ENCODE peak calls at places on chromosome 9, in seven cellular contexts. One of them, this sample, is unnamed.

GRCh38 chr9:95459218-95459617 is 57.6 kb downstream of the PTCH1 start:
- DNase-seq in mesendoderm: peak
- DNase-seq in mesenchymal stem cell: peak
- DNase-seq in IMR-90: no peak
- DNase-seq in H9: no peak
- DNase-seq in H1: no peak
- DNase-seq in trophoblast cell: no peak
- DNase-seq in this sample: no peak

GRCh38 chr9:72883867-72884266 is 69.0 kb downstream of the ALDH1A1 start:
- DNase-seq in H1: no peak
- DNase-seq in mesenchymal stem cell: no peak
- DNase-seq in trophoblast cell: no peak
- DNase-seq in mesendoderm: no peak
- DNase-seq in H9: no peak
- DNase-seq in IMR-90: no peak
- DNase-seq in this sample: no peak

GRCh38 chr9:133004091-133005072 is 25.9 kb downstream of the GFI1B start:
- DNase-seq in IMR-90: no peak
- DNase-seq in mesenchymal stem cell: no peak
- DNase-seq in H1: no peak
- DNase-seq in trophoblast cell: no peak
- DNase-seq in mesendoderm: peak
- DNase-seq in H9: no peak
- DNase-seq in this sample: no peak

GRCh38 chr9:132857601-132858342 is 20.3 kb downstream of the AK8 start:
- DNase-seq in mesendoderm: no peak
- DNase-seq in trophoblast cell: no peak
- DNase-seq in H1: peak
- DNase-seq in IMR-90: peak
- DNase-seq in H9: peak
- DNase-seq in mesenchymal stem cell: no peak
- DNase-seq in this sample: no peak

GRCh38 chr9:84174486-84174885 is 166.1 kb downstream of the SLC28A3 start:
- DNase-seq in H9: no peak
- DNase-seq in trophoblast cell: no peak
- DNase-seq in mesenchymal stem cell: no peak
- DNase-seq in H1: no peak
- DNase-seq in mesendoderm: no peak
- DNase-seq in IMR-90: no peak
- DNase-seq in this sample: no peak

GRCh38 chr9:120855827-120856636 is 13.3 kb upstream of the PSMD5 start:
- DNase-seq in trophoblast cell: no peak
- DNase-seq in mesenchymal stem cell: no peak
- DNase-seq in H9: no peak
- DNase-seq in IMR-90: no peak
- DNase-seq in mesendoderm: no peak
- DNase-seq in H1: no peak
- DNase-seq in this sample: no peak

GRCh38 chr9:124502711-124503702 is 4.2 kb downstream of the NR5A1 start:
- DNase-seq in mesendoderm: peak
- DNase-seq in IMR-90: no peak
- DNase-seq in H9: peak
- DNase-seq in mesenchymal stem cell: no peak
- DNase-seq in trophoblast cell: no peak
- DNase-seq in H1: peak
- DNase-seq in this sample: no peak

GRCh38 chr9:109329274-109330258 is 8.7 kb upstream of the EPB41L4B start:
- DNase-seq in trophoblast cell: no peak
- DNase-seq in mesenchymal stem cell: no peak
- DNase-seq in mesendoderm: peak
- DNase-seq in IMR-90: peak
- DNase-seq in H9: peak
- DNase-seq in H1: no peak
- DNase-seq in this sample: no peak

GRCh38 chr9:138008081-138008841 is 130.7 kb downstream of the CACNA1B start:
- DNase-seq in IMR-90: no peak
- DNase-seq in trophoblast cell: no peak
- DNase-seq in H9: no peak
- DNase-seq in mesendoderm: no peak
- DNase-seq in H1: no peak
- DNase-seq in mesenchymal stem cell: no peak
- DNase-seq in this sample: no peak

GRCh38 chr9:112041536-112042243 is 133.4 kb downstream of the SUSD1 start:
- DNase-seq in IMR-90: peak
- DNase-seq in mesenchymal stem cell: peak
- DNase-seq in mesendoderm: peak
- DNase-seq in H1: peak
- DNase-seq in H9: peak
- DNase-seq in trophoblast cell: peak
- DNase-seq in this sample: no peak

DNA sequence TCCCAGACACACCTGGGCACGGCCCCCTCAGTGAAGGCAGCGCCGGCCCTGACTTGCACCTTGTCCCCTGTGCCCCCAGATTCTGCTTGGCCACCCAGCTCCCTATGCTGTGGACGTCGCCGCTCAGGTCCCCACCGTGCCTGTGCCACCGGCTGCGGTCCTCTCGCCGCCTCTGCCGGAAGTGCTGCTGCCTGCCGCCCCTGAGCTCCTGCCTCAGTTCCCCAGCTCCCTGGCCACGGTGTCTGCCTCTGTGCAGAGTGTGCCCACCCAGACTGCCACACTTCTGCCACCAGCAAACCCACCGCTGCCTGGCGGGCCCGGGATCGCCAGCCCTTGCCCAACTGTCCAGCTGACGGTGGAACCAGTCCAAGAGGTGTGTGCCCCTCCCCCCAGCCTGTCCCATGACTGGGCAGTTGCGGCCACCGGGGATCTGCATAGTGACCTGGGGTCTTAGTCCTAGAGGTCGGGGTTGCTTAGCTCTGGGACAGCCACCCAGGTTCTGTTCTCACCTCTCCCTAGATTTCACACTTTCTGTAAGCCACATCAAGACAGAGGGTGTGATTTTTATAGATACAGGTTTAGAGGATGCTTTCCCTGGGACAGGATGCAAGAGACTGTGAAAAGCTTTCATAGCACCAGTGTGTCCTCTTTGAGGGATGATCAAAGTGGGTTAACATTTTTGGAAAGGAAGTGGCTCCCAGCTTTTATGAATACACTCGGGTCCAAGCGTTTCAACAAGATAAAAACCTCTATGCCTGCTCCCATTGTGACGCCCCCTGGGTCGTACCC is 78.0 kb downstream of the WNK2 start:
- DNase-seq in H9: no peak
- DNase-seq in mesendoderm: no peak
- DNase-seq in mesenchymal stem cell: no peak
- DNase-seq in IMR-90: no peak
- DNase-seq in trophoblast cell: no peak
- DNase-seq in H1: no peak
- DNase-seq in this sample: no peak
- H3K9ac ChIP-seq in H9: no peak
- H3K9ac ChIP-seq in mesendoderm: no peak
- H3K9ac ChIP-seq in mesenchymal stem cell: no peak
- H3K9ac ChIP-seq in IMR-90: no peak
- H3K9ac ChIP-seq in trophoblast cell: no peak
- H3K9ac ChIP-seq in H1: no peak
- H3K9ac ChIP-seq in this sample: peak

GRCh38 chr9:99101812-99102211 is 3.1 kb upstream of the TGFBR1 start:
- DNase-seq in H9: no peak
- DNase-seq in IMR-90: no peak
- DNase-seq in mesendoderm: no peak
- DNase-seq in trophoblast cell: no peak
- DNase-seq in mesenchymal stem cell: no peak
- DNase-seq in H1: no peak
- DNase-seq in this sample: no peak

GRCh38 chr9:99103909-99104458 is 929 bp upstream of the TGFBR1 start:
- DNase-seq in H1: peak
- DNase-seq in mesendoderm: no peak
- DNase-seq in trophoblast cell: peak
- DNase-seq in mesenchymal stem cell: peak
- DNase-seq in H9: no peak
- DNase-seq in IMR-90: peak
- DNase-seq in this sample: no peak

GRCh38 chr9:99104459-99105151 is at the start of gene TGFBR1:
- DNase-seq in IMR-90: peak
- DNase-seq in H9: peak
- DNase-seq in mesendoderm: peak
- DNase-seq in H1: peak
- DNase-seq in mesenchymal stem cell: peak
- DNase-seq in trophoblast cell: peak
- DNase-seq in this sample: peak

GRCh38 chr9:99103505-99103904 is 1.4 kb upstream of the TGFBR1 start:
- DNase-seq in trophoblast cell: no peak
- DNase-seq in H1: no peak
- DNase-seq in mesenchymal stem cell: peak
- DNase-seq in H9: peak
- DNase-seq in mesendoderm: peak
- DNase-seq in IMR-90: peak
- DNase-seq in this sample: no peak

GRCh38 chr9:99103054-99103453 is 1.9 kb upstream of the TGFBR1 start:
- DNase-seq in H9: no peak
- DNase-seq in mesenchymal stem cell: peak
- DNase-seq in trophoblast cell: no peak
- DNase-seq in mesendoderm: no peak
- DNase-seq in IMR-90: peak
- DNase-seq in H1: no peak
- DNase-seq in this sample: no peak
- H3K27ac ChIP-seq in H9: no peak
- H3K27ac ChIP-seq in mesenchymal stem cell: no peak
- H3K27ac ChIP-seq in trophoblast cell: no peak
- H3K27ac ChIP-seq in mesendoderm: no peak
- H3K27ac ChIP-seq in IMR-90: no peak
- H3K27ac ChIP-seq in H1: no peak
- H3K27ac ChIP-seq in this sample: no peak

GRCh38 chr9:13354733-13355132 is 75.2 kb upstream of the MPDZ start:
- DNase-seq in mesendoderm: no peak
- DNase-seq in mesenchymal stem cell: no peak
- DNase-seq in trophoblast cell: no peak
- DNase-seq in H9: no peak
- DNase-seq in H1: no peak
- DNase-seq in IMR-90: peak
- DNase-seq in this sample: no peak

GRCh38 chr9:13364271-13364670 is 84.8 kb upstream of the MPDZ start:
- DNase-seq in mesendoderm: no peak
- DNase-seq in H1: no peak
- DNase-seq in mesenchymal stem cell: no peak
- DNase-seq in trophoblast cell: no peak
- DNase-seq in IMR-90: no peak
- DNase-seq in H9: no peak
- DNase-seq in this sample: no peak

GRCh38 chr9:13361076-13361475 is 81.6 kb upstream of the MPDZ start:
- DNase-seq in H9: no peak
- DNase-seq in mesendoderm: no peak
- DNase-seq in IMR-90: no peak
- DNase-seq in H1: no peak
- DNase-seq in trophoblast cell: no peak
- DNase-seq in mesenchymal stem cell: no peak
- DNase-seq in this sample: no peak

GRCh38 chr9:13358128-13358527 is 78.6 kb upstream of the MPDZ start:
- DNase-seq in IMR-90: peak
- DNase-seq in trophoblast cell: no peak
- DNase-seq in H1: no peak
- DNase-seq in mesenchymal stem cell: peak
- DNase-seq in mesendoderm: peak
- DNase-seq in H9: no peak
- DNase-seq in this sample: no peak

GRCh38 chr9:13360188-13360587 is 80.7 kb upstream of the MPDZ start:
- DNase-seq in mesendoderm: peak
- DNase-seq in mesenchymal stem cell: no peak
- DNase-seq in IMR-90: no peak
- DNase-seq in H1: no peak
- DNase-seq in trophoblast cell: no peak
- DNase-seq in H9: no peak
- DNase-seq in this sample: no peak
- H3K23ac ChIP-seq in mesendoderm: no peak
- H3K23ac ChIP-seq in mesenchymal stem cell: no peak
- H3K23ac ChIP-seq in IMR-90: no peak
- H3K23ac ChIP-seq in H1: no peak
- H3K23ac ChIP-seq in trophoblast cell: no peak
- H3K23ac ChIP-seq in H9: no peak
- H3K23ac ChIP-seq in this sample: no peak

DNA sequence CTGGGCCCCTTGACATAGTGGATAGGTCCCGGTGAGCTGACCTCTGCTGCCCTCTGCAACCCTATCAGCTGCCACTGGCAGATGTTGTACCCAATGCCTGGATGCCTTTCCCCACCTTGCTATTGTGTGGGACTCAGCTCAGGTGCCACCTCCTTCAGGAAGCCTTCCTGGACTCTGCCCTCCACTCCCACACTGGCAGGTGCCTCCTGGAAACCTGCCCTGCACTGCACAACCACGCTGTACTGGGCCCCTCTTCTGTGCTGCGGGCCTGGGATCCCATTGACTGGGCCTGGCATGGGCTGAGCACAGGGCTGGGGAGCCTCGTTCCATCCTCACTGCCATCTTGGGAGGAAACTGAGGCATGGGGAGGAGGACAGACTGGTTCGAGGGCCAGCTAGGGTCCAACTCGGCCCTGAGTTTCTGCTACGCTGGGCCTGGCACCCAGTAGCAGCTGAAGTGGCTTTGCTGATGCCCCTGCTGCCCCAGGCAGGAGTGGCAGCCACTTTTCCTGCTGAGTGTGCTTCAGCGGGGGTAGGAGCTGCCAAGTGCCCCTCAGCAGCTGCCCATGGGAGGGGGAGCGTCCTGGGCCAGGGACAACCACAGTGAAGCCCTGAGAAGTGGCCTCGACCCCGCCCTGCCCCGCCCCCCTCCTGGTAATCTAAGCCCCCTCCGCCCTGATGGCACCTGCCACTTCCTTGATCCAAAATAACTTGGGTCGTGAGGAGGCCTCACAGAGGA is 1.3 kb downstream of the AK1 start:
- DNase-seq in mesendoderm: no peak
- DNase-seq in H1: no peak
- DNase-seq in trophoblast cell: no peak
- DNase-seq in H9: no peak
- DNase-seq in IMR-90: no peak
- DNase-seq in mesenchymal stem cell: no peak
- DNase-seq in this sample: no peak
- H3K9ac ChIP-seq in mesendoderm: no peak
- H3K9ac ChIP-seq in H1: no peak
- H3K9ac ChIP-seq in trophoblast cell: no peak
- H3K9ac ChIP-seq in H9: no peak
- H3K9ac ChIP-seq in IMR-90: no peak
- H3K9ac ChIP-seq in mesenchymal stem cell: peak
- H3K9ac ChIP-seq in this sample: peak

This sample was measured in neuronal stem cell.